ENCODE peak calls at places on chromosomes 5 and 9, in nine cellular contexts. J is GOT3; S is left ventricle myocardium inferior; Q is activated CD8-positive, alpha-beta memory T cell treated with anti-CD3 and anti-CD28 coated beads, Interleukin-2, amount 10 ng/mL, durations not matched to agents 7 days and 5 days; O is stromal cell of bone marrow; L is iris pigment epithelial cell; T is stimulated activated CD4-positive, alpha-beta T cell treated with anti-CD3 and anti-CD28 coated beads, Interleukin-4, amount 100 ng/mL, for 24 hours; R is midbrain; P is progenitor cell of endocrine pancreas. I is an unnamed sample.

GRCh38 chr5:132134384-132134783 is 60.8 kb downstream of the CSF2 start:
- DNase-seq in S (no peak), P (no peak), T (no peak), O (no peak), Q (no peak), J (no peak), R (no peak), L (peak; percentile 21), I (no peak)

GRCh38 chr5:151068571-151069197 is 12.2 kb downstream of the TNIP1 start:
- DNase-seq in Q (peak; percentile 58), L (no peak), O (no peak), T (peak; percentile 65), R (no peak), P (no peak), S (no peak), J (no peak), I (no peak)

GRCh38 chr5:81195334-81195929 is 37.7 kb upstream of the CKMT2 start:
- DNase-seq in Q (no peak), R (no peak), P (no peak), L (no peak), T (no peak), S (no peak), J (no peak), O (no peak), I (no peak)

GRCh38 chr9:120610975-120611689 is 31.2 kb upstream of the CDK5RAP2 start:
- DNase-seq in R (no peak), J (no peak), S (no peak), O (no peak), L (peak; percentile 68), Q (no peak), T (no peak), P (no peak), I (no peak)

GRCh38 chr9:88773627-88774244 is 217.5 kb upstream of the S1PR3 start:
- DNase-seq in O (no peak), P (no peak), L (peak; percentile 79), T (no peak), Q (no peak), R (no peak), S (no peak), J (no peak), I (no peak)

GRCh38 chr5:136132557-136133415 is at the start of gene SMAD5:
- DNase-seq in S (peak; percentile 96), L (peak; percentile 95), O (peak; percentile 92), R (peak; percentile 97), P (peak; percentile 97), Q (peak; percentile 92), J (peak; percentile 93), T (peak; percentile 70), I (peak; percentile 95)

GRCh38 chr5:35859101-35859661 is 2.5 kb downstream of the IL7R start:
- DNase-seq in P (no peak), O (peak; percentile 60), S (no peak), T (no peak), R (no peak), L (peak; percentile 18), Q (no peak), J (no peak), I (peak; percentile 41)

GRCh38 chr9:95879591-95879990 is 4.1 kb downstream of the ERCC6L2 start:
- DNase-seq in P (no peak), T (no peak), O (no peak), S (no peak), J (no peak), R (no peak), L (no peak), Q (no peak), I (no peak)

GRCh38 chr5:115360036-115360685 is 63.7 kb upstream of the CCDC112 start:
- DNase-seq in R (no peak), Q (no peak), P (no peak), O (no peak), S (no peak), T (no peak), L (peak; percentile 49), J (no peak), I (no peak)

GRCh38 chr5:84130006-84130580 is 254.6 kb downstream of the EDIL3 start:
- DNase-seq in S (no peak), Q (no peak), L (no peak), T (no peak), R (no peak), P (no peak), J (no peak), O (no peak), I (peak; percentile 31)

GRCh38 chr5:169161022-169161680 is 139.8 kb downstream of the SLIT3 start:
- DNase-seq in S (peak; percentile 17), O (peak; percentile 96), Q (no peak), T (no peak), L (peak; percentile 28), P (no peak), R (no peak), J (peak; percentile 94), I (no peak)

GRCh38 chr9:70883056-70883455 is 238.4 kb downstream of the TRPM3 start:
- DNase-seq in J (no peak), P (no peak), O (no peak), S (no peak), R (no peak), T (no peak), Q (no peak), L (peak; percentile 41), I (no peak)

GRCh38 chr9:91248707-91249106 is 113.0 kb downstream of the AUH start:
- DNase-seq in Q (no peak), L (no peak), R (no peak), T (no peak), J (no peak), P (no peak), S (no peak), O (no peak), I (no peak)

GRCh38 chr5:172943283-172943841 is 15.9 kb upstream of the RPL26L1 start:
- DNase-seq in O (peak; percentile 65), J (no peak), L (peak; percentile 90), Q (no peak), T (no peak), P (no peak), R (no peak), S (no peak), I (no peak)

GRCh38 chr5:148378670-148379069 is 5.1 kb upstream of the FBXO38 start:
- DNase-seq in R (no peak), Q (no peak), J (no peak), L (no peak), S (no peak), O (no peak), P (no peak), T (no peak), I (no peak)

GRCh38 chr9:14400658-14400995 is 86.7 kb upstream of the NFIB start:
- DNase-seq in O (peak; percentile 71), Q (no peak), R (peak; percentile 85), P (no peak), S (peak; percentile 23), L (peak; percentile 90), J (no peak), T (no peak), I (peak; percentile 90)

GRCh38 chr5:64165500-64166200 is at the start of gene RNF180:
- DNase-seq in J (no peak), O (no peak), T (no peak), R (peak; percentile 50), S (peak; percentile 56), Q (no peak), L (peak; percentile 9), P (peak; percentile 63), I (peak; percentile 19)

GRCh38 chr5:27242258-27242626 is 203.9 kb upstream of the CDH9 start:
- DNase-seq in J (no peak), O (no peak), S (no peak), P (no peak), T (no peak), R (no peak), Q (no peak), L (no peak), I (no peak)

GRCh38 chr5:157540707-157541451 is 34.7 kb downstream of the ADAM19 start:
- DNase-seq in S (peak; percentile 58), T (peak; percentile 65), P (no peak), Q (peak; percentile 80), J (no peak), L (peak; percentile 88), O (no peak), R (no peak), I (no peak)

GRCh38 chr5:139837711-139838380 is 42.2 kb downstream of the PSD2 start:
- DNase-seq in Q (no peak), J (no peak), T (no peak), R (no peak), O (no peak), P (no peak), L (no peak), S (no peak), I (no peak)

GRCh38 chr9:34559616-34560546 is 29.6 kb downstream of the CNTFR start:
- DNase-seq in R (no peak), S (peak; percentile 48), P (no peak), J (no peak), L (peak; percentile 79), O (peak; percentile 51), Q (no peak), T (no peak), I (no peak)

GRCh38 chr5:61402970-61403369 is 70.9 kb downstream of the ZSWIM6 start:
- DNase-seq in Q (no peak), T (no peak), O (no peak), S (no peak), J (no peak), P (no peak), R (no peak), L (no peak), I (no peak)

GRCh38 chr5:83306572-83307241 is 164.8 kb upstream of the VCAN start:
- DNase-seq in R (peak; percentile 10), S (peak; percentile 29), J (peak; percentile 19), P (no peak), T (peak; percentile 4), Q (peak; percentile 69), L (peak; percentile 96), O (peak; percentile 96), I (peak; percentile 38)

I was measured in globus pallidus.